ENCODE peak calls at places on chromosome 9, in eight cellular contexts. L is cardiac fibroblast, I is endodermal cell, X is fibroblast of mammary gland, R is GM12878, P is astrocyte, T is psoas muscle, E is tibial artery. F is an unnamed sample.

GRCh38 chr9:98317134-98317857 is 61.8 kb upstream of the TBC1D2 start:
- DNase-seq in L (peak), I (no peak), X (peak), R (no peak), P (peak), T (no peak), E (no peak), F (peak)

GRCh38 chr9:133427658-133428348 is 5.6 kb downstream of the ADAMTS13 start:
- DNase-seq in L (no peak), I (peak), X (no peak), R (no peak), P (no peak), T (no peak), E (no peak), F (no peak)

GRCh38 chr9:132634327-132634726 is 35.5 kb downstream of the DDX31 start:
- DNase-seq in L (no peak), I (no peak), X (no peak), R (no peak), P (no peak), T (no peak), E (no peak), F (no peak)

GRCh38 chr9:93143830-93144530 is 9.9 kb upstream of the NINJ1 start:
- DNase-seq in L (no peak), I (no peak), X (no peak), R (no peak), P (no peak), T (peak), E (no peak), F (no peak)

GRCh38 chr9:12723409-12724028 is 30.3 kb downstream of the TYRP1 start:
- DNase-seq in L (peak), I (no peak), X (peak), R (no peak), P (no peak), T (no peak), E (no peak), F (peak)

GRCh38 chr9:69985971-69986370 is 57.7 kb upstream of the MAMDC2 start:
- DNase-seq in L (peak), I (no peak), X (peak), R (no peak), P (no peak), T (no peak), E (no peak), F (no peak)

GRCh38 chr9:86720893-86721698 is 226.2 kb downstream of the GAS1 start:
- DNase-seq in L (peak), I (peak), X (peak), R (no peak), P (peak), T (peak), E (no peak), F (peak)

GRCh38 chr9:100170556-100170955 is 71.5 kb downstream of the INVS start:
- DNase-seq in L (peak), I (no peak), X (peak), R (no peak), P (peak), T (no peak), E (no peak), F (peak)

GRCh38 chr9:125447202-125447802 is 185.7 kb downstream of the GAPVD1 start:
- DNase-seq in L (no peak), I (no peak), X (no peak), R (no peak), P (no peak), T (no peak), E (no peak), F (no peak)

GRCh38 chr9:37033141-37033540 is 927 bp downstream of the PAX5 start:
- DNase-seq in L (no peak), I (no peak), X (no peak), R (no peak), P (no peak), T (no peak), E (no peak), F (no peak)

GRCh38 chr9:86079421-86080111 is 19.8 kb downstream of the GOLM1 start:
- DNase-seq in L (no peak), I (no peak), X (peak), R (no peak), P (peak), T (no peak), E (no peak), F (peak)

GRCh38 chr9:132241483-132241839 is 79.6 kb downstream of the NTNG2 start:
- DNase-seq in L (no peak), I (no peak), X (no peak), R (no peak), P (no peak), T (no peak), E (no peak), F (no peak)

GRCh38 chr9:7549261-7549660 is 250.3 kb downstream of the DMAC1 start:
- DNase-seq in L (no peak), I (peak), X (no peak), R (no peak), P (no peak), T (peak), E (peak), F (no peak)

GRCh38 chr9:87862536-87863268 is 20.0 kb upstream of the SPATA31E1 start:
- DNase-seq in L (peak), I (peak), X (peak), R (no peak), P (peak), T (no peak), E (no peak), F (peak)

GRCh38 chr9:3237121-3237520 is 288.7 kb downstream of the RFX3 start:
- DNase-seq in L (peak), I (no peak), X (peak), R (no peak), P (no peak), T (no peak), E (no peak), F (peak)

GRCh38 chr9:68981825-68982224 is 32.1 kb downstream of the PRKACG start:
- DNase-seq in L (no peak), I (no peak), X (no peak), R (peak), P (no peak), T (no peak), E (no peak), F (no peak)

GRCh38 chr9:89798546-89799120 is 193.8 kb downstream of the GADD45G start:
- DNase-seq in L (no peak), I (no peak), X (no peak), R (no peak), P (no peak), T (no peak), E (no peak), F (no peak)

GRCh38 chr9:10366171-10366779 is 246.5 kb downstream of the PTPRD start:
- DNase-seq in L (peak), I (peak), X (peak), R (peak), P (peak), T (no peak), E (no peak), F (peak)

GRCh38 chr9:3241290-3241689 is 284.5 kb downstream of the RFX3 start:
- DNase-seq in L (no peak), I (no peak), X (peak), R (no peak), P (peak), T (no peak), E (no peak), F (no peak)

GRCh38 chr9:133768371-133768858 is 30.3 kb upstream of the SARDH start:
- DNase-seq in L (no peak), I (peak), X (no peak), R (no peak), P (no peak), T (peak), E (no peak), F (no peak)

GRCh38 chr9:127520941-127521918 is 69.9 kb downstream of the LRSAM1 start:
- DNase-seq in L (peak), I (peak), X (peak), R (no peak), P (peak), T (no peak), E (no peak), F (peak)

GRCh38 chr9:131402073-131402472 is 8.2 kb downstream of the PRRC2B start:
- DNase-seq in L (peak), I (no peak), X (peak), R (no peak), P (peak), T (no peak), E (no peak), F (peak)

GRCh38 chr9:109794361-109795012 is 14.5 kb downstream of the PALM2AKAP2 start:
- DNase-seq in L (peak), I (no peak), X (peak), R (no peak), P (no peak), T (peak), E (peak), F (peak)

GRCh38 chr9:74220327-74220726 is 276.8 kb upstream of the RORB start:
- DNase-seq in L (no peak), I (peak), X (no peak), R (no peak), P (no peak), T (no peak), E (no peak), F (no peak)

GRCh38 chr9:109561137-109561536 is 63.0 kb upstream of the PTPN3 start:
- DNase-seq in L (no peak), I (peak), X (no peak), R (no peak), P (no peak), T (no peak), E (no peak), F (no peak)

GRCh38 chr9:137387034-137387890 is 35.7 kb downstream of the EXD3 start:
- DNase-seq in L (peak), I (no peak), X (no peak), R (no peak), P (no peak), T (no peak), E (no peak), F (no peak)

GRCh38 chr9:36873247-36873875 is 160.7 kb downstream of the PAX5 start:
- DNase-seq in L (peak), I (peak), X (peak), R (peak), P (peak), T (peak), E (peak), F (peak)

GRCh38 chr9:126720661-126721530 is 83.9 kb upstream of the ZBTB43 start:
- DNase-seq in L (no peak), I (no peak), X (no peak), R (no peak), P (no peak), T (no peak), E (no peak), F (no peak)

GRCh38 chr9:73441890-73442818 is 290.5 kb downstream of the ANXA1 start:
- DNase-seq in L (no peak), I (peak), X (peak), R (no peak), P (peak), T (no peak), E (no peak), F (peak)

GRCh38 chr9:99590879-99591278 is 230.8 kb upstream of the NR4A3 start:
- DNase-seq in L (no peak), I (no peak), X (no peak), R (no peak), P (no peak), T (no peak), E (no peak), F (no peak)

DNA sequence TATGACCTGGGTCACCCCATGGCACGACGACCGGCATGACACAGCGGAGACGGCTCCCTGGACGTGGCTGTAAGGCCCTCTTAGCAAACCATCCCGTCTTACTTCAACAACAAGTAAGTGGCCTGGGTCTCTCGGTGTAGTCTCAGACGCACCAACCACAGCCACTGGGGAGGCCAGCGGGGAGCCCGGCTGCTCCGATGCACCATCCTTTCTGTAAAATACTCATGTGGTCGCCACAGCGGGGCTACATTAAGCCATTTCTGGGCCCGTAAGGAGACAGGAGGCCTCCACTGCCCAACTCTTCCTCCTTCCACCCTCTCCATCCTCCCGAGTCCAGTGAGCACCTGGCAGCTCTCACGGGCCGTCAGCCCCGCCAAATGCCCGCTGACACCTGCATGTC is 4.7 kb downstream of the QSOX2 start:
- DNase-seq in L (no peak), I (no peak), X (no peak), R (no peak), P (no peak), T (no peak), E (no peak), F (no peak)
- H3K4me3 ChIP-seq in L (no peak), I (no peak), X (no peak), R (no peak), P (no peak), T (no peak), E (no peak), F (no peak)

DNA sequence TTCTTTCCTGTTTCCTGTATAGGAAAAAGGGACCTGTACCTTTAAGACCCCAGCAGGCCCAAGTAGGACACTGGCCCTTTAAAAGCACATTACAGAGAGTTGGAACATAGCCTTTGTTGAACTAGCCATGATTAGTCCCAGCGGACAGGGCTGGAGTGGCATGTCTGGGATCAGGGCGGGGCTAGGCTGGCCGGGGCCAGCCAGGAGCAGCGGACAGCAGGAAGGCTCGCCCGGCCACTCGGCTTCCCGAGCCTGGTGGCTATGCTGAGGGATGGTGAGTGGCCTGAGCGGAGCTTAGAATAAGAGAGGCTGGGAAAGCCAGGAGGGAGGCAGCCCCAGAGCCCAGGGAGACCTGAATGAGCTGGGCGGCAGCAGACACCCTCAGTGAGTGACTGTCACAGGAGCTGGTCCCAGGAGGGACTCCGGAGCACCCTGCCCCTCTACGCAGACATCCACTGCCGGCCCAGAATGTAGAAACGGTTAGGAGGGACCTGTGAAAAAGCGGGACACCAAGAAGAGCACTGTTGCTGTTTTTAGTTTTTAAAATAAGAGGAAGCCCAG is 92.1 kb downstream of the DAB2IP start:
- DNase-seq in L (peak), I (peak), X (peak), R (no peak), P (peak), T (peak), E (peak), F (peak)
- TF ChIP-seq CTCF in L (peak), I (no peak), X (no peak), R (no peak), P (no peak), T (peak), E (peak), F (no peak)

GRCh38 chr9:14909631-14910177 is 524 bp downstream of the FREM1 start:
- DNase-seq in L (no peak), I (no peak), X (no peak), R (no peak), P (no peak), T (no peak), E (no peak), F (no peak)

GRCh38 chr9:14907360-14907685 is 2.9 kb downstream of the FREM1 start:
- DNase-seq in L (no peak), I (peak), X (no peak), R (no peak), P (no peak), T (no peak), E (no peak), F (no peak)

GRCh38 chr9:14906654-14907359 is 3.4 kb downstream of the FREM1 start:
- DNase-seq in L (no peak), I (no peak), X (no peak), R (no peak), P (no peak), T (no peak), E (no peak), F (no peak)

GRCh38 chr9:14910178-14910805 is at the start of gene FREM1:
- DNase-seq in L (no peak), I (peak), X (peak), R (no peak), P (no peak), T (peak), E (no peak), F (no peak)

DNA sequence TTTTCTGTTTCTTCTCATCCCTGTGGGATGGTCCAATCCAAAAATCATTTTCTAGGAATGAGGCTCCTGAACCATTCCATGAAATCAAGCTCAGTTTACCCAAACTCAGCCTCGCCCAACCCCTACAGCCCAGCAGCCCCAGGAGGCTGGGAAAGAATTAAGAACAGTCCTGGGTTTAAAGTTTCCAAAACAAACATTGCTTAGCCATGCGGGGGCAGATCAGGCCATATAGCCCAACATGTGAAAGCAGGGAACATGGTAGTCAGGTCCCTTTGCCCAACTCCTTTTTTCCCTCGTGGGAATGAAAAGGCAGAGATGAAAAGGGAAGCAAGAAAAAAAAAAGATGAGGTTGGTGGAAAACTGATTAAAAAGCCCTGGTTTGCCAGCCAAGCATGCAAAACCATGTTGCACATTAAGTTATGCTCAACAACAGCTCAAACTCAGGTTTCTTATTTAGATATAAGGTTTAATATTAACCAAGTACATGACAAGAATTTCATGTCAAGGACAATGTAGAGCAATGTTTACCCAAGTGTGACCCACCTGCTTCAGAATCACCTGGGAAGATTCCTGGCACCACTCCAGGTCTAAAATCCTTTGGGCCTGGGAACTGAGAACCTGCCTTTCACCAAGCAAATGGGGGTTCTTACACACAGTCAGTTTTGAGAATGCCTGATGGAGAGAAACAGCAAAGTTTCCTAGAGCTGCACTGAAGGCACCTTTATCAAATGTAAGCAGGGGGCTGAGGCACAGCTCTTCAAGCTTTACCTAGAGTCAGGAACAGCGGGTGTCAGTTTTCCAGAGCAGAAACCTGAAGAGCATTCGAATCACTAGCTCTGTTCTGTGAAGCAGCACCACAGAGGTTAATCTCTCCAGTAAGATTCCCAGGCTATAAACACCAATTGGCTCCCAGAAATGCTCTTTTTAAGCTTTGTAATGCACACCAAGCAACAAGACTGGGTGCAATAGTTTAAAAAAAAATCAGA is 1.7 kb downstream of the FREM1 start:
- DNase-seq in L (no peak), I (no peak), X (no peak), R (peak), P (no peak), T (no peak), E (no peak), F (no peak)
- H3K4me3 ChIP-seq in L (no peak), I (peak), X (no peak), R (no peak), P (no peak), T (peak), E (peak), F (no peak)

GRCh38 chr9:81312346-81312745 is 377.0 kb downstream of the TLE1 start:
- DNase-seq in L (no peak), I (no peak), X (peak), R (no peak), P (no peak), T (no peak), E (no peak), F (no peak)
- TF ChIP-seq CTCF in L (no peak), I (no peak), X (peak), R (no peak), P (no peak), T (peak), E (no peak), F (peak)

DNA sequence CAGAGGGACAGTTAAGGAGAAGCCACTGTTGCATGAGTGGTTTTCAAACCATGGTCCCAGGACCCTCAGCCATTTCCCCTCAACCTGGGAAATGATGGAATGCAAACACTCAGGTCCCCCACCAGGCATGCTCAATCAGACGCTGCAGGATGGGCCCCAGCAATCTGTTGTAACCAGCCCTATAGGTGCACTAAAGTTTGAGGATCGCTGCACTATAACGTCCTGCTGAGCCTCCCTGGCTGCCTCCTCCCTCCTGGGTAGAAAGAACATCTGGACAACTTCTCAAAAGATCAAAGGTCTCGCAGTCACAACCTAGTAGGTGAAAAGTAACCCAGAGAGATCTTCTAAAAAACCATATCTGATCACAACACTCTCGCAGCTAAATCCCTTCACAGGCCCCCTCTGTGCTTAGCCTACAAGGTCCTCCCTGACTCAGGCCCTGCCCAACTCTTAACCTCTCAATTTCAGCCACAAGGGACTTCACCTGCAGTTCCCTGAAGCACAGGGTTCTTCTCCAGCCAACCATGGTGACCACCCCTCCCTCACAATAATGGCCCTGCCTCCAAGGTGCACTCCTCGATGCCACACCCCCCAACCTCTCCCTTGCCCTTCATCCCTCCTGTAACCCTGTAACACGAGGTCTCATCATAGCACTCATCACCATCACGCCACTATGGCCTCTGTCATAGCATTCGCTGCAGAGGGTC is 3.5 kb downstream of the SHB start:
- DNase-seq in L (no peak), I (peak), X (no peak), R (no peak), P (no peak), T (no peak), E (no peak), F (no peak)
- H3K4me3 ChIP-seq in L (peak), I (peak), X (no peak), R (no peak), P (peak), T (peak), E (peak), F (peak)

GRCh38 chr9:75850459-75851200 is 39.8 kb upstream of the PCSK5 start:
- DNase-seq in L (no peak), I (no peak), X (no peak), R (no peak), P (no peak), T (no peak), E (no peak), F (no peak)

GRCh38 chr9:75851917-75852316 is 38.6 kb upstream of the PCSK5 start:
- DNase-seq in L (no peak), I (no peak), X (no peak), R (no peak), P (no peak), T (no peak), E (no peak), F (no peak)

GRCh38 chr9:75852746-75853145 is 37.7 kb upstream of the PCSK5 start:
- DNase-seq in L (peak), I (no peak), X (no peak), R (no peak), P (no peak), T (no peak), E (no peak), F (no peak)

GRCh38 chr9:75858497-75859092 is 31.9 kb upstream of the PCSK5 start:
- DNase-seq in L (no peak), I (no peak), X (no peak), R (no peak), P (no peak), T (no peak), E (no peak), F (no peak)

GRCh38 chr9:75855509-75855908 is 35.0 kb upstream of the PCSK5 start:
- DNase-seq in L (peak), I (peak), X (peak), R (no peak), P (no peak), T (no peak), E (no peak), F (peak)
- TF ChIP-seq CTCF in L (peak), I (peak), X (peak), R (peak), P (peak), T (peak), E (peak), F (peak)

F was measured in AG10803.